ENCODE peak calls at places on chromosomes 12 and 14, in seven cellular contexts. Q, U, B, S, J, M and P are unnamed samples.

GRCh38 chr12:75781532-75782046 is 250.0 kb downstream of the PHLDA1 start:
- DNase-seq in Q (no peak), U (peak; percentile 50), B (peak; percentile 40), S (peak; percentile 64), J (no peak), M (no peak), P (peak; percentile 94)

GRCh38 chr12:52351196-52352059 is 15.9 kb downstream of the KRT85 start:
- DNase-seq in Q (no peak), U (no peak), B (no peak), S (no peak), J (no peak), M (peak; percentile 74), P (no peak)

GRCh38 chr14:68361231-68361630 is 431.6 kb downstream of the ZFP36L1 start:
- DNase-seq in Q (peak; percentile 80), U (no peak), B (no peak), S (no peak), J (no peak), M (no peak), P (peak; percentile 73)

GRCh38 chr12:19967486-19967885 is 400.9 kb upstream of the PDE3A start:
- DNase-seq in Q (peak; percentile 95), U (peak; percentile 63), B (peak; percentile 56), S (peak; percentile 91), J (no peak), M (no peak), P (peak; percentile 85)

GRCh38 chr12:28191018-28191595 is 851 bp downstream of the CCDC91 start:
- DNase-seq in Q (no peak), U (no peak), B (peak; percentile 31), S (no peak), J (no peak), M (peak; percentile 12), P (no peak)

GRCh38 chr12:131897276-131897675 is 2.9 kb downstream of the ULK1 start:
- DNase-seq in Q (no peak), U (no peak), B (no peak), S (no peak), J (no peak), M (no peak), P (no peak)

GRCh38 chr14:50763386-50764007 is 67.5 kb downstream of the NIN start:
- DNase-seq in Q (peak; percentile 97), U (no peak), B (peak; percentile 41), S (peak; percentile 63), J (no peak), M (no peak), P (no peak)

GRCh38 chr14:71645656-71646055 is 286.6 kb upstream of the RGS6 start:
- DNase-seq in Q (peak; percentile 89), U (no peak), B (no peak), S (peak; percentile 9), J (no peak), M (no peak), P (no peak)

GRCh38 chr12:13536219-13536910 is 339.8 kb downstream of the EMP1 start:
- DNase-seq in Q (no peak), U (no peak), B (no peak), S (no peak), J (no peak), M (no peak), P (no peak)

GRCh38 chr14:105901226-105901625 is 374.8 kb downstream of the TMEM121 start:
- DNase-seq in Q (no peak), U (no peak), B (no peak), S (no peak), J (no peak), M (no peak), P (no peak)

GRCh38 chr12:90043264-90043663 is 334.6 kb upstream of the ATP2B1 start:
- DNase-seq in Q (no peak), U (no peak), B (no peak), S (no peak), J (no peak), M (no peak), P (peak; percentile 13)

GRCh38 chr12:50505386-50505827 is 622 bp downstream of the DIP2B start:
- DNase-seq in Q (peak; percentile 10), U (no peak), B (no peak), S (no peak), J (no peak), M (peak; percentile 39), P (peak; percentile 44)

GRCh38 chr14:64880382-64881121 is 845 bp upstream of the SPTB start:
- DNase-seq in Q (no peak), U (no peak), B (peak; percentile 94), S (peak; percentile 40), J (peak; percentile 37), M (peak; percentile 66), P (peak; percentile 8)